ENCODE peak calls at places on chromosomes 16 and 17, in four cellular contexts. L is K562, E is IMR-90, V is H1. A is an unnamed sample.

GRCh38 chr17:58007781-58008706 is 998 bp upstream of the SRSF1 start:
- DNase-seq in L (no peak), V (no peak), E (no peak), A (no peak)

GRCh38 chr17:78421534-78422266 is 43.3 kb downstream of the PGS1 start:
- DNase-seq in L (peak; percentile 95), V (peak; percentile 95), E (peak; percentile 65), A (peak; percentile 95)

GRCh38 chr16:58636474-58636873 is 6.8 kb upstream of the CNOT1 start:
- DNase-seq in L (no peak), E (no peak), V (no peak), A (no peak)

GRCh38 chr16:25014500-25015147 is 545 bp downstream of the ARHGAP17 start:
- DNase-seq in L (no peak), V (peak; percentile 73), E (peak; percentile 48), A (peak; percentile 28)

GRCh38 chr16:79810449-79811189 is 210.1 kb upstream of the MAF start:
- DNase-seq in E (no peak), L (no peak), V (no peak), A (no peak)

GRCh38 chr16:8199390-8199789 is 390.9 kb downstream of the TMEM114 start:
- DNase-seq in E (no peak), L (no peak), V (no peak), A (no peak)

GRCh38 chr17:78738245-78738644 is 43.8 kb downstream of the CYTH1 start:
- DNase-seq in L (no peak), V (no peak), E (no peak), A (no peak)

GRCh38 chr17:40067710-40068109 is 4.9 kb downstream of the THRA start:
- DNase-seq in L (no peak), E (no peak), V (no peak), A (no peak)

GRCh38 chr16:28182183-28182582 is 29.6 kb downstream of the XPO6 start:
- DNase-seq in E (peak; percentile 66), L (no peak), V (no peak), A (no peak)

DNA sequence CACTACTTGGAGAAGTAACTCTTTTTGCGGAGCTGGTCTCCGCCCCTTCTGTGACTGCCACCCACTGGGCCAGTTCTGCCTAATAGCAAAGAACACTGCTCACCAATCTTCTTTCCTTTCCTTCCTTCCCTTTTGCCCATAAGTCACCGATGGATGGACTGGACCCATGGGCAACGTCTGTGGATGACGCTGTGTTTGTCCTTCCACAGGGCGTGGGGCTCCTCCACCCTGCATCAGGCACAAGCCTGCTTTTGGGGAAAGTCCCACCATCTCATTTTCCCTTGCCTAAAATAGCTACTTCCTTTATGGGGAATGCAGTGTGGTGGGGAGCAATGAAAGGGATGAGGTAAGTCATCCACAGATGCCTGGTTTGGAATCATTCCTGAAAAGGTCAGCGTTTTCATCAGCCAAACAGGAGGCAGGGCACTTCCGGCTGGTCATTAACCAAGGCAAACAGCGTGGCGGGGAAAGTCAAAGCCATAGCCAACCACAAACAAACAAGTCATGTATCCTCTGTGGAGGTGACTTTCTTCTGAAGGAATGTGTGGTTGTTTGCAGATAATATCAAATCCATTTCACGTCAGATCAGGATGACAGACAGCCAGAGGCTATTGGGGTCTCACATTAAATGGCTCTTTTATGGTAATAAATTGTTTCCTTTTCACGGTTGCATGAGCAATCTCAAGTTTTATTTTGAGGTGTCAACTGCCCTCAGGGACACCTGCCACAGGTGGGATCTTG is 30.7 kb upstream of the MED9 start:
- DNase-seq in L (no peak), V (no peak), E (peak; percentile 96), A (peak; percentile 98)
- TF ChIP-seq RFX5 in L (no peak), V (no peak), E (no peak), A (no peak)

DNA sequence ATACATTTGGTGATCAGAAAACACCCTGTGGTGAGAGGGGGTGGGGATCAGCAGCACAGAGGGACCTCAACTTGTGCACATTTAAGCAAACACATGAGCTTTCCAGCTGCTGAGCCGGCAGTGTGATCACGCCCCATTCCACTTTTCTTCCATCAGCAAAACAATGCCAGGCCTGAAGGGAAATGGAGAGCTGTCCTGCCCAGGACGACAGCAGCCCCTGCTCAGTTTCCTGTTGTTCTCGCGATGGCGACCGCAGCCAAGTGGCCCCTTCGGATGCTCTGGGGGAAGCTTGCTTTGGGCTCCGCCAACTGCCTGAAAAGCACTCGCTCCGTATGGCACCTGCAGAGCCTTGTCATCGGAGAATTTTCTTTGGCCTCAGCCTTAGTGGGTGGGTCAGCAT is 272.3 kb downstream of the FOXL1 start:
- DNase-seq in L (no peak), V (no peak), E (no peak), A (no peak)
- TF ChIP-seq RFX5 in L (no peak), V (no peak), E (no peak), A (no peak)

DNA sequence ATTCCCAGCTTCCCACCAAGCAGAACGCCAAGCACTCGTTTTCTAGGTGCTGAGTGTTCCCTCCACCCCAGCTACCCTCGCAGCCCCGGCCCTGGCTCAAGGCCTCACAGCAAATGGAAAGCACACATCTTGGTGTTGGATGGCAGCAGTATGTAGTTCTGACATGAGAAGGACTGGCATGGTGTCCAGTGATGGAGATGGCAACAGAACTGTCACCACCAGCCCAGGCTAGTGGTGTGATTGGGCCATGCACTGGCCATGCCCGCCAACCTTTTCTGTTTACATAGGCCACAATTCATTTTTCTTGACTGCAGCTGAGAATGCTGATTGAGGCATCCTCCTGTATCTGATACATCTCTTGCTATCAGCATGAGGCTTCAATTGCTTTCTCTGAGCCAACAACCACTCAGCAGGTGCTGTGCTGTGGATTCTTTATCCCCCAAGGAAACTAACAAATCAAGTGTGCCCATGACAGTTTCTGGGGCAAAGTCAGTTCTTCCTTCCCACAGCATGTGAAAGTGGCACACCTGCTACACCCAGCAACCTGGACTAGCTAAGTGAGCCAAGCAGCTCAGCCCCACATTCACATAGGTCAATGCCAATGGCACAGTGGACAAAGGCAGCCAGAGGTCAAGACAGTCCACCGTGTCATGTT is 3.8 kb downstream of the SLC12A4 start:
- DNase-seq in L (no peak), E (no peak), V (no peak), A (no peak)
- TF ChIP-seq RFX5 in L (no peak), E (peak; percentile 12), V (no peak), A (no peak)

GRCh38 chr16:85395913-85396878 is 216.9 kb upstream of the GSE1 start:
- DNase-seq in E (peak; percentile 24), V (peak; percentile 52), L (no peak), A (no peak)
- TF ChIP-seq RFX5 in E (no peak), V (no peak), L (no peak), A (no peak)

DNA sequence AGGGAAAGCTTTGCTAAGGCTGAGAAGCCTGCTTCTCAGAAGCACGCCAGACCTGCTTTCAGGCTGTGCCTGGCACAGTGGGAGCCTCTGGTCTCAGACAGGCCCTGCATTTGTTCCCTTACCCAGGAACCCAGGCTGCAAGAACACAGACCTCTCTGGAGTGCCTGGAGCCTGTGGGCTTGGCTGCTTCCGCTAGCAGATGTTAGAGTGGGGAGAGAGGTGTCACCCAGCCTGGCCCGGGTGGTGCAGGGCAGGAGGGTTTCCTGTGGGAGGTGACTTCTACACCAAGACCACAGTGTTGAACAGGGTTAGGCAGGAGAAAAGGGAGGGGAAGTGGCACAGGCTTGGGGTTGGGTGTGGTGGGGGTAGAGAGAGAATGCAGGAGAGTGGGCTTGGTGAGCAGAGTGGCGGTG is 35.8 kb upstream of the ADGRG1 start:
- DNase-seq in E (no peak), V (no peak), L (no peak), A (no peak)
- TF ChIP-seq RFX5 in E (no peak), V (no peak), L (no peak), A (no peak)

GRCh38 chr17:19647697-19648474 is 665 bp upstream of the ALDH3A2 start:
- DNase-seq in E (peak; percentile 54), V (peak; percentile 82), L (no peak), A (peak; percentile 63)
- TF ChIP-seq RFX5 in E (no peak), V (no peak), L (no peak), A (no peak)

GRCh38 chr17:83113792-83114191 is 34.4 kb downstream of the METRNL start:
- DNase-seq in E (no peak), V (no peak), L (no peak), A (no peak)

GRCh38 chr17:83109793-83110645 is 30.6 kb downstream of the METRNL start:
- DNase-seq in V (no peak), E (peak; percentile 97), L (no peak), A (peak; percentile 93)

GRCh38 chr17:83110755-83111154 is 31.3 kb downstream of the METRNL start:
- DNase-seq in L (no peak), E (peak; percentile 46), V (no peak), A (no peak)

GRCh38 chr17:83113381-83113780 is 34.0 kb downstream of the METRNL start:
- DNase-seq in V (no peak), L (no peak), E (no peak), A (no peak)

DNA sequence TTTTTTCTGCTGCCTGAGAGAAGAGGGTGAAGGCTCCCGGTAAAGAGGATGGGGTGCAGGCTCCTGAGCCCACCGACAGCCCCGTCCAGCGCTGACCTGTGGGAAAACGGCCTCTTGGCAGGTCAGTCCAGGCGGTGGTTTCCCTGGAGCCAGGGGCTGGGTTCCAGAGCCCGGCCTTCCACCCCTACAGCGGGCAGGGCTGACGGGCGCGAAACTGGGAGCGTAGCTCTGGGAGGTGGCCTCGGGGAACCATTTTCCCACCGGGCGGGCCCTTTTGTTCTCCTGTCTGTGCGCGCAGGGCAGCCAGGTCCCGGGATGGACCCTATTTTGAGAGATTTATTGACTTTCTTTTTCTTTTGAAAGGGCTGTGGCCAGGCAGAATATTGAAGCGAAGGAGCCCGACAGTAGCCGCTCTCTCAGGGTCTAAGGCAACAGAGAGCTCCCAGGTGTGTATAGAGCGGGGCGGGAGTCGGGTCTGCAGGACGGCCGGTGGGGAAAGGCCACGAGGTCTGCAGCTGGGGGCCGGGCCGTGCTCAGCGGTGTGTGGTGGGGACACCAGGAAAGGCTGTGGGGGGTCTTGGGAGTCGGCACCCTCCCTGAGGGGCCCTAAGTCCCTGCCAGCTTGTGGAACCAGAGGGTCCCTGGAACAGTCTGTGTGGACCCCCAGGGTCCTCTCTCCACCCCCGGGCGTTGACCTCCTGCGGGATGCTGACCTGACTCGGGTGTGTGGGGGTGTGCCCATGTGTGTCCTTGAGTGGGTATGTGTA is 32.3 kb downstream of the METRNL start:
- DNase-seq in L (no peak), V (no peak), E (no peak), A (no peak)
- TF ChIP-seq RFX5 in L (no peak), V (no peak), E (no peak), A (no peak)

DNA sequence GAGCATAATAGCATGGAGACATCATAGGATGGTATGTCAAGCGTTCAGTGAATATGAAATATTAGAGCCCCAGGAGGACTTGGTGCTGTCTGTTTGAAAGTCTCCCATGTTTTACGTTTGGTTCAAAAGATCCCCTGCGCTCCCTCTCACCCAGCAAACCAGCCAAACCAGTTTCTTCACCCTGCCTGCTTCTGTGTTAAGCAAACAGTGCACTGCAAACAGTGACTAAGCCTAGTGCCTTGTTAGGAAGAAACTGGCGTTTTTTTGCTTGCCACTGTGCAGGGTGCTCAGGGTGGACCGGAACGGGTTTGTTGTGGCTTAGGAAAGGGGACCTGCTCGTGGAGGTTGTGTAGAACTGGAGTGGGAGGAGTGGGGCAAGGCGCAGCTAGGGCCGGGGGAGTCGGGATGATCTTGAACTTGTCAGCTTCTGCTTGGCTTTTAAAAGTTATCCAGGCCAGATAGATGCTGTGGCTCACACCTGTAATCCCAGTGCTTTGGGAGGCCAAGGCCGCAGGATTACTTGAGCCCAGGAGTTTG is 7.7 kb downstream of the CDH1 start:
- DNase-seq in V (peak; percentile 63), L (no peak), E (peak; percentile 5), A (peak; percentile 84)
- TF ChIP-seq RFX5 in V (no peak), L (no peak), E (no peak), A (no peak)

GRCh38 chr17:81519284-81520020 is 6.9 kb upstream of the ACTG1 start:
- DNase-seq in L (peak; percentile 91), E (no peak), V (peak; percentile 69), A (peak; percentile 61)
- TF ChIP-seq RFX5 in L (no peak), E (no peak), V (no peak), A (no peak)